ENCODE peak calls at places on chromosomes 7 and 10, in six cellular contexts. Y, C, X, O, Z and F are unnamed samples.

GRCh38 chr10:79299397-79300370 is 47.6 kb upstream of the PPIF start:
- DNase-seq in Y (no peak), C (no peak), X (peak), O (peak), Z (no peak), F (peak)

GRCh38 chr7:85041599-85042216 is 145.1 kb downstream of the SEMA3D start:
- DNase-seq in Y (peak), C (peak), X (peak), O (no peak), Z (peak), F (peak)

GRCh38 chr7:80106498-80107113 is 28.0 kb upstream of the GNAI1 start:
- DNase-seq in Y (no peak), C (no peak), X (peak), O (no peak), Z (no peak), F (no peak)

GRCh38 chr7:27193335-27194001 is 6.4 kb downstream of the HOXA13 start:
- DNase-seq in Y (no peak), C (peak), X (no peak), O (no peak), Z (peak), F (no peak)

GRCh38 chr7:36278767-36279171 is 110.9 kb upstream of the ANLN start:
- DNase-seq in Y (no peak), C (peak), X (peak), O (peak), Z (no peak), F (peak)

GRCh38 chr10:123972481-123973401 is 81.1 kb upstream of the CPXM2 start:
- DNase-seq in Y (no peak), C (no peak), X (no peak), O (no peak), Z (peak), F (no peak)

GRCh38 chr10:84312816-84313215 is 15.6 kb upstream of the CCSER2 start:
- DNase-seq in Y (no peak), C (no peak), X (no peak), O (no peak), Z (no peak), F (no peak)

GRCh38 chr7:68865351-68865885 is 732.9 kb upstream of the AUTS2 start:
- DNase-seq in Y (no peak), C (no peak), X (no peak), O (no peak), Z (no peak), F (peak)

GRCh38 chr10:126062132-126063032 is 166.0 kb downstream of the FANK1 start:
- DNase-seq in Y (peak), C (peak), X (peak), O (peak), Z (no peak), F (peak)

GRCh38 chr10:48648172-48648942 is 36.3 kb upstream of the WDFY4 start:
- DNase-seq in Y (no peak), C (no peak), X (no peak), O (no peak), Z (no peak), F (no peak)

GRCh38 chr7:69981646-69982045 is 383.4 kb downstream of the AUTS2 start:
- DNase-seq in Y (no peak), C (no peak), X (no peak), O (no peak), Z (no peak), F (no peak)

GRCh38 chr10:131200856-131201470 is 110.6 kb downstream of the TCERG1L start:
- DNase-seq in Y (no peak), C (peak), X (no peak), O (no peak), Z (peak), F (no peak)

GRCh38 chr7:70530191-70530590 is 601.8 kb upstream of the GALNT17 start:
- DNase-seq in Y (no peak), C (no peak), X (no peak), O (no peak), Z (no peak), F (no peak)

GRCh38 chr10:23046032-23046431 is 49.3 kb upstream of the MSRB2 start:
- DNase-seq in Y (no peak), C (no peak), X (no peak), O (no peak), Z (no peak), F (no peak)

GRCh38 chr10:62433181-62433692 is 59.1 kb downstream of the ZNF365 start:
- DNase-seq in Y (peak), C (peak), X (peak), O (peak), Z (no peak), F (peak)

GRCh38 chr7:135527025-135527424 is 17.1 kb upstream of the CNOT4 start:
- DNase-seq in Y (no peak), C (no peak), X (no peak), O (no peak), Z (no peak), F (no peak)

GRCh38 chr7:129437190-129437589 is 3.0 kb downstream of the STRIP2 start:
- DNase-seq in Y (peak), C (no peak), X (no peak), O (no peak), Z (no peak), F (no peak)

GRCh38 chr7:36266683-36267082 is 113.6 kb downstream of the EEPD1 start:
- DNase-seq in Y (no peak), C (no peak), X (no peak), O (no peak), Z (no peak), F (no peak)

GRCh38 chr7:159140170-159140910 is 4.3 kb downstream of the VIPR2 start:
- DNase-seq in Y (no peak), C (peak), X (no peak), O (no peak), Z (peak), F (no peak)

GRCh38 chr7:7970113-7970619 is 1.6 kb downstream of the GLCCI1 start:
- DNase-seq in Y (no peak), C (no peak), X (no peak), O (no peak), Z (no peak), F (no peak)

GRCh38 chr7:51346136-51346535 is 29.5 kb upstream of the COBL start:
- DNase-seq in Y (no peak), C (no peak), X (no peak), O (no peak), Z (peak), F (no peak)

GRCh38 chr10:80460399-80461207 is 6.5 kb downstream of the TSPAN14 start:
- DNase-seq in Y (peak), C (peak), X (peak), O (no peak), Z (peak), F (peak)

GRCh38 chr10:7962592-7962991 is 91.9 kb upstream of the GATA3 start:
- DNase-seq in Y (no peak), C (no peak), X (no peak), O (no peak), Z (no peak), F (no peak)

GRCh38 chr7:16356241-16356958 is 64.9 kb downstream of the CRPPA start:
- DNase-seq in Y (no peak), C (no peak), X (no peak), O (no peak), Z (no peak), F (no peak)

GRCh38 chr10:25425776-25426175 is 251.0 kb downstream of the GPR158 start:
- DNase-seq in Y (no peak), C (no peak), X (no peak), O (no peak), Z (no peak), F (no peak)

GRCh38 chr10:51918921-51919325 is 219.5 kb upstream of the CSTF2T start:
- DNase-seq in Y (no peak), C (no peak), X (peak), O (no peak), Z (no peak), F (no peak)

GRCh38 chr7:7100432-7100849 is 81.9 kb upstream of the C1GALT1 start:
- DNase-seq in Y (peak), C (no peak), X (no peak), O (no peak), Z (peak), F (peak)

GRCh38 chr10:16944961-16945360 is 127.7 kb upstream of the RSU1 start:
- DNase-seq in Y (no peak), C (no peak), X (no peak), O (no peak), Z (no peak), F (no peak)

GRCh38 chr10:77636967-77637473 is 588 bp downstream of the KCNMA1 start:
- DNase-seq in Y (peak), C (no peak), X (no peak), O (no peak), Z (peak), F (peak)

GRCh38 chr7:20858913-20859312 is 72.2 kb upstream of the SP8 start:
- DNase-seq in Y (no peak), C (no peak), X (peak), O (no peak), Z (no peak), F (peak)